ENCODE peak calls at places on chromosomes 5 and 9, in six cellular contexts. G is PC-3, Y is GM23338, D is SK-N-SH, S is GM23248, N is neural progenitor cell. F is an unnamed sample.

GRCh38 chr5:56316302-56316994 is 83.3 kb upstream of the ANKRD55 start:
- DNase-seq in G (no peak), Y (no peak), D (no peak), S (no peak), N (no peak), F (no peak)

GRCh38 chr5:177545487-177546261 is 8.7 kb downstream of the FAM193B start:
- DNase-seq in G (no peak), Y (no peak), D (no peak), S (peak; percentile 92), N (no peak), F (no peak)

GRCh38 chr5:10192309-10192708 is 57.4 kb downstream of the ATPSCKMT start:
- DNase-seq in G (peak; percentile 82), Y (no peak), D (no peak), S (peak; percentile 86), N (no peak), F (no peak)

GRCh38 chr5:52007230-52007858 is 624.1 kb downstream of the ISL1 start:
- DNase-seq in G (peak; percentile 51), Y (peak; percentile 66), D (peak; percentile 44), S (peak; percentile 63), N (peak; percentile 67), F (peak; percentile 38)

GRCh38 chr9:96014078-96014477 is 138.6 kb downstream of the ERCC6L2 start:
- DNase-seq in G (no peak), Y (no peak), D (no peak), S (no peak), N (no peak), F (no peak)

GRCh38 chr9:128101231-128101641 is 26.3 kb downstream of the PTGES2 start:
- DNase-seq in G (no peak), Y (no peak), D (no peak), S (no peak), N (no peak), F (no peak)

GRCh38 chr5:83957188-83957587 is 236.5 kb upstream of the HAPLN1 start:
- DNase-seq in G (peak; percentile 71), Y (peak; percentile 17), D (no peak), S (peak; percentile 20), N (no peak), F (no peak)

GRCh38 chr5:80010754-80011392 is 19.8 kb upstream of the MTX3 start:
- DNase-seq in G (no peak), Y (no peak), D (no peak), S (no peak), N (no peak), F (no peak)

GRCh38 chr5:10611290-10611689 is 47.4 kb downstream of the ANKRD33B start:
- DNase-seq in G (no peak), Y (no peak), D (no peak), S (no peak), N (no peak), F (no peak)

GRCh38 chr5:95623706-95624105 is 3.8 kb downstream of the GPR150 start:
- DNase-seq in G (no peak), Y (no peak), D (no peak), S (no peak), N (no peak), F (no peak)

GRCh38 chr9:15999422-16000339 is 446.8 kb downstream of the CCDC171 start:
- DNase-seq in G (peak; percentile 88), Y (no peak), D (peak; percentile 4), S (peak; percentile 95), N (no peak), F (no peak)

GRCh38 chr5:52999357-52999949 is 10.3 kb downstream of the ITGA2 start:
- DNase-seq in G (no peak), Y (no peak), D (no peak), S (peak; percentile 89), N (no peak), F (no peak)

GRCh38 chr5:158162026-158162425 is 303.1 kb upstream of the CLINT1 start:
- DNase-seq in G (no peak), Y (no peak), D (no peak), S (no peak), N (no peak), F (no peak)

GRCh38 chr5:158165647-158166046 is 306.7 kb upstream of the CLINT1 start:
- DNase-seq in G (no peak), Y (no peak), D (no peak), S (peak; percentile 8), N (no peak), F (peak; percentile 29)

GRCh38 chr5:158163836-158164572 is 305.1 kb upstream of the CLINT1 start:
- DNase-seq in G (no peak), Y (no peak), D (no peak), S (no peak), N (no peak), F (no peak)

GRCh38 chr5:158164648-158165047 is 305.7 kb upstream of the CLINT1 start:
- DNase-seq in G (peak; percentile 65), Y (no peak), D (no peak), S (no peak), N (no peak), F (no peak)

DNA sequence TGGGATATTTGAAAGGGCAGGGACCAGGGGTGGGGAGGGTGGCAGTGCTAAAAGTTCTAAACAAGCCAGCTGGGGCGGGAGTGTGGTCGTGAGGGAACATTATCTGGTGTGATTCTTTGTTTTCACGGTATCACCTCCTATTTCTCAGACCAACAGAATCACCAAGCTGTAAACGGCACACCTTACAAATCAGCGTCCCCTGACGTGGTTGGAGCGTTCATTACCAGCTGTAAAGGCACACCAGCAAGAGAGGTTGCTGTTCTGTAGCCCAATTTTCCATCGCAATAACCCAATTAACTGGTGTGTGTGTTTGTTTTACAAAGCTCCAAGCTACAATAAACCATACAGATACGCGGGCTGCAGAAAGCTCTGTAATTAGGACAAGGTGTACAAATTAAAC is 303.5 kb upstream of the CLINT1 start:
- DNase-seq in G (no peak), Y (no peak), D (no peak), S (no peak), N (no peak), F (no peak)
- TF ChIP-seq EZH2phosphoT487 in G (no peak), Y (no peak), D (no peak), S (no peak), N (no peak), F (no peak)

GRCh38 chr9:87614402-87614801 is 111.5 kb upstream of the CTSL start:
- DNase-seq in G (no peak), Y (no peak), D (no peak), S (no peak), N (no peak), F (no peak)

GRCh38 chr9:87610200-87611155 is 112.8 kb downstream of the DAPK1 start:
- DNase-seq in G (no peak), Y (no peak), D (no peak), S (no peak), N (no peak), F (no peak)

GRCh38 chr9:87612536-87612935 is 113.4 kb upstream of the CTSL start:
- DNase-seq in G (no peak), Y (no peak), D (no peak), S (no peak), N (no peak), F (no peak)

GRCh38 chr9:87615547-87616148 is 110.3 kb upstream of the CTSL start:
- DNase-seq in G (no peak), Y (no peak), D (no peak), S (no peak), N (peak; percentile 62), F (no peak)

DNA sequence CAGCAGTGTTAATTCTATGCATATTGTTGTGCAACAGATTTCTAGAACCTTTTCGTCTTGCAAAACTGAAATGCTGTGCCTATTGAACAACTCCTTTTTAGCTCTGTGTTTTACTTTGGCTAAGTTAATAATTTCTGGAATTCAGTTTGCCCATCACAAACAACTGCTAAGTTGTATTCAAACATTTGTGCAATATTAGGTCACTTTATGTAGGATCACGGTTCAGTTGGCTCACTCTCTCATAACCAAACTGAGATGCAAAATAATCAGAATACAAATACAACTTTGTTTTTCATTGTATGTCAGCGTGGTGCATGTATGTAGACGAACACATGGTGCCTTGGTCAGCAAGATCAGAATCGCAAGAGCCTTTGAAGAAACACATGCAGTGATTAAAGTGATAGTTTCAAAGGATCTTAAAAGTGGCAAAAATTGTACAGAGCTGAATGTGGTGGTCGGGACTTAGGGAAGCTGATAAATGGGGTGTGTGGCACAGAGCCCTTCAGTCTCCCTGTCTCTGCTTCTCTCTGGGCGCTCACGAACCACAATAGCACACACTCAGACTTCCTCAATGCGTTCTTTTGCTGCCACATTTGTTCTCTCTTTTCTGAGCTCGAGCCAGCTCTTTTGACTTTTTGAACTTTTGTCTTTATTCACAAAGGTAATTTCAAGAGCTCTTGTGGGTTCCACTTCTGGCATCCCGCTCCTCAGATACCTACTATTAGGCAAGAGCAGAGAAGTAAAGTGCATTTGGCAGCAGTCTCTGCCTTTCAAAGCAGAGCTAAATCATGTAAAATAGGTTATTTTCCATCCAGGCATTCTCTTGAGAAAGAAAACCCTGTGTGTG is 112.4 kb upstream of the CTSL start:
- DNase-seq in G (no peak), Y (no peak), D (no peak), S (no peak), N (no peak), F (no peak)
- TF ChIP-seq EZH2phosphoT487 in G (no peak), Y (no peak), D (no peak), S (no peak), N (no peak), F (no peak)

GRCh38 chr9:85414399-85414798 is 327.4 kb downstream of the AGTPBP1 start:
- DNase-seq in G (no peak), Y (no peak), D (no peak), S (no peak), N (no peak), F (no peak)
- TF ChIP-seq EZH2phosphoT487 in G (no peak), Y (no peak), D (no peak), S (no peak), N (no peak), F (no peak)

GRCh38 chr5:14410068-14410941 is 171.3 kb upstream of the OTULINL start:
- DNase-seq in G (no peak), Y (no peak), D (peak; percentile 69), S (peak; percentile 70), N (no peak), F (no peak)
- TF ChIP-seq EZH2phosphoT487 in G (no peak), Y (no peak), D (no peak), S (no peak), N (no peak), F (no peak)

GRCh38 chr9:13979941-13980318 is 334.0 kb downstream of the NFIB start:
- DNase-seq in G (no peak), Y (no peak), D (no peak), S (no peak), N (no peak), F (no peak)

GRCh38 chr9:13971910-13972655 is 341.9 kb downstream of the NFIB start:
- DNase-seq in G (no peak), Y (no peak), D (no peak), S (no peak), N (no peak), F (no peak)

GRCh38 chr9:13971415-13971814 is 342.5 kb downstream of the NFIB start:
- DNase-seq in G (no peak), Y (no peak), D (no peak), S (no peak), N (no peak), F (no peak)

GRCh38 chr9:13974891-13975290 is 339.1 kb downstream of the NFIB start:
- DNase-seq in G (no peak), Y (no peak), D (no peak), S (no peak), N (no peak), F (no peak)

DNA sequence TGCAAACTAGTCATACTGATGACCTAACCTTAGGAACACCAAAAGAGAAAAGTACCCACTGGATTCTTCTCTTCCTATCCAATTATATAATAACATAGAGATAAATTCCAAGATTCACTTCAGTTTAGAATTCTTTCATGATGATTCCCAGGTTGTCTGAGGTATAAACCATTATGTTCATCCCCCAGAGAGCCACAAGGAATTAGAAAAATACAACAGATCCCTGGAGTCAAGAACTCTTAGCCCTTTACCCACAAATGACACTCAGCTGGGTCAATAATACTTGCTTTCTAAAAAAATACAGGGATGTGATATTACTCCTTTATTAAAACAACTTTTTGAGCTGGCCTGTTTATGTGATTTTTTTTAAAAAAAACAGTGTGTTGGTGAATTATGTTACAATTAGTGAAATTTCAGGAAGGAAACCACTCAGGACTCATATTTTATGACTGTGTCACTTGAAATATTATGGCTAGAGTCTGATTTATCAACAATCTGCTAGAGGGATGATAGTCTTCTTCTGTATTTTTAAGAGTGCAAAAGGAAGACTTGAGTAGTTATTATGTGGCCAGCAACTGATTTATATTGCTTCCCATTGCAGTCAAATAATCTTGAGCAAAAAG is 338.2 kb downstream of the NFIB start:
- DNase-seq in G (no peak), Y (no peak), D (no peak), S (peak; percentile 4), N (no peak), F (no peak)
- TF ChIP-seq EZH2phosphoT487 in G (no peak), Y (no peak), D (no peak), S (no peak), N (no peak), F (no peak)

F was measured in OCI-LY7.